ENCODE peak calls at places on chromosomes 6 and 20, in four cellular contexts. J is HepG2, Z is heart left ventricle, U is fibroblast of lung. W is an unnamed sample.

GRCh38 chr6:165742047-165742446 is 79.0 kb upstream of the PDE10A start:
- DNase-seq in J (no peak), Z (no peak), U (no peak), W (no peak)

GRCh38 chr6:147930743-147931142 is 411.9 kb upstream of the SASH1 start:
- DNase-seq in J (no peak), Z (no peak), U (no peak), W (no peak)

GRCh38 chr20:35252037-35252461 is 25.6 kb downstream of the MMP24 start:
- DNase-seq in J (no peak), Z (no peak), U (no peak), W (no peak)

GRCh38 chr6:45681860-45682488 is 304.2 kb upstream of the SUPT3H start:
- DNase-seq in J (no peak), Z (no peak), U (peak; percentile 43), W (no peak)

GRCh38 chr6:80674669-80675068 is 568.2 kb downstream of the BCKDHB start:
- DNase-seq in J (no peak), Z (no peak), U (no peak), W (no peak)

GRCh38 chr6:7115452-7116223 is 7.9 kb downstream of the RREB1 start:
- DNase-seq in J (no peak), Z (no peak), U (no peak), W (no peak)

GRCh38 chr6:11909696-11910132 is 102.4 kb upstream of the HIVEP1 start:
- DNase-seq in J (no peak), Z (no peak), U (peak; percentile 89), W (no peak)

GRCh38 chr6:136969433-136969832 is 47.3 kb downstream of the SLC35D3 start:
- DNase-seq in J (no peak), Z (peak; percentile 44), U (no peak), W (no peak)

GRCh38 chr6:131059486-131059885 is 3.6 kb downstream of the EPB41L2 start:
- DNase-seq in J (no peak), Z (no peak), U (peak; percentile 64), W (peak; percentile 44)

GRCh38 chr20:47263502-47264084 is 92.9 kb downstream of the ZMYND8 start:
- DNase-seq in J (no peak), Z (peak; percentile 55), U (peak; percentile 27), W (no peak)

GRCh38 chr6:3118353-3119039 is at the start of gene BPHL:
- DNase-seq in J (peak; percentile 87), Z (peak; percentile 98), U (peak; percentile 83), W (peak; percentile 98)

GRCh38 chr20:22490287-22491187 is 93.8 kb downstream of the FOXA2 start:
- DNase-seq in J (peak; percentile 100), Z (no peak), U (no peak), W (no peak)

GRCh38 chr6:27896398-27896796 is 15.8 kb downstream of the OR2B2 start:
- DNase-seq in J (no peak), Z (no peak), U (no peak), W (no peak)

GRCh38 chr6:47246556-47246955 is 63.1 kb downstream of the TNFRSF21 start:
- DNase-seq in J (no peak), Z (no peak), U (no peak), W (no peak)
- H3K27ac ChIP-seq in J (no peak overlapping the region), Z (no peak overlapping the region), U (no peak overlapping the region), W (no peak overlapping the region)

GRCh38 chr6:148967546-148967945 is 220.7 kb downstream of the UST start:
- DNase-seq in J (no peak), Z (no peak), U (no peak), W (no peak)
- H3K4me1 ChIP-seq in J (peaks cover 31% of the 10 kb centered on the region), Z (no peaks in the 10 kb centered on the region), U (peaks cover 5% of the 10 kb centered on the region), W (peaks cover 40% of the 10 kb centered on the region)

GRCh38 chr20:43244647-43245046 is 54.9 kb upstream of the PTPRT start:
- DNase-seq in J (no peak), Z (no peak), U (no peak), W (no peak)
- H3K36me3 ChIP-seq in J (no peaks in the 10 kb centered on the region), Z (no peaks in the 10 kb centered on the region), U (no peaks in the 10 kb centered on the region), W (no peaks in the 10 kb centered on the region)

GRCh38 chr6:34525431-34526175 is 30.5 kb downstream of the SPDEF start:
- DNase-seq in J (no peak), Z (no peak), U (no peak), W (no peak)
- H3K27ac ChIP-seq in J (no peak overlapping the region), Z (no peak overlapping the region), U (no peak overlapping the region), W (no peak overlapping the region)

GRCh38 chr6:52548999-52549398 is 27.9 kb downstream of the TRAM2 start:
- DNase-seq in J (no peak), Z (no peak), U (no peak), W (no peak)
- H3K4me1 ChIP-seq in J (peaks cover 100% of the 10 kb centered on the region), Z (peaks cover 56% of the 10 kb centered on the region), U (peaks cover 77% of the 10 kb centered on the region), W (peaks cover 96% of the 10 kb centered on the region)

DNA sequence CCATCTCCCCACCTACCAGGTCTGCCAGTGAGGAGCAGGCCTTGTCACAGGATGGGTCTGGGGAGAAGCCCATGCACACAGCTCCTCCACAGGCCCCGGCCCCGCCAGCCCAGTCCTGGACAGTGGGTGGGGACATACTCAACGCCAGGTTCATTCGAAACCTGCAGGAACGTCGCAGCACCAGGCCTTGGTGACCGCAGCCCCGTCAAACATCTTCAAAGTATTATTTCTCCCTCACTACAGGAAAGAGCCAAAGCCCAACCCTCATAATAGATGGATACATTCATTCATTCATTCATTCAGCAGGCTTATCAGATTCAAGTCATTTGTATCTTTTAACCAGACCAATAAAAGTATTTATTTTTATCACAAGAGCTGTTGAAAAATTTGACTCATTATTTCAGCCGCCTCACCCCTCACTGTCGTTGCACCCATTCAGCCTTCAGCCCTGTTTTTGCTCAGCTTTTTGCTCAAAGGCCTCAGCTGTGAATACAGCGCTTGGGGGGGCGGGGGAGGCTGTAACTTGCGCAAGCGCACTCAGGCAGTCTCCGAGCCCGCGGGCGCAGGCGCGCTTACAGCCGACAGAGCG is 389 bp upstream of the C6orf136 start:
- DNase-seq in J (no peak), Z (peak; percentile 96), U (no peak), W (no peak)
- H3K36me3 ChIP-seq in J (peaks cover 10% of the 10 kb centered on the region), Z (peaks cover 2% of the 10 kb centered on the region), U (peaks cover 4% of the 10 kb centered on the region), W (peaks cover 34% of the 10 kb centered on the region)

DNA sequence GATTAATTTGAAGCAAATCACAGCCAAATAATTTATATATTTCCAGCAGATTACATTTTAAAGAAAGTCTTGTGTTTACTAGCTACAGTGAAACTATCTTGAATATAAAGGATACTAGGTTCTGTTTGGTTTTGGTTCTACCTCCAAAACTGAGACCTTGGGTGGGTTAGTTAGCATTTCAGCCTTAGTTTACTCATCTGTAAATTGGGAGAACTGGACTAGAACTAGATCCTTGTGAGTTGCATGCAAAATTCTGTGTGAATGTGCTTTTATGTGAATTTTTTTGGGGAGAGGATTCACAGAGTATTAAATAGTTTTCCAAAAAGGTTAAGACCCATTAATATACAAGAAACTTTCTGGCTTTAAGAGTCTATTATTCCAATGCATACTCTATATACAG is 4.1 kb downstream of the GMNN start:
- DNase-seq in J (no peak), Z (no peak), U (no peak), W (no peak)
- H3K27ac ChIP-seq in J (peak overlapping the region; percentile 37), Z (no peak overlapping the region), U (no peak overlapping the region), W (no peak overlapping the region)

GRCh38 chr20:62641749-62642665 is at the start of gene SLCO4A1:
- DNase-seq in J (peak; percentile 59), Z (peak; percentile 85), U (peak; percentile 49), W (peak; percentile 78)
- H3K4me1 ChIP-seq in J (peaks cover 88% of the 10 kb centered on the region), Z (peaks cover 21% of the 10 kb centered on the region), U (no peaks in the 10 kb centered on the region), W (peaks cover 32% of the 10 kb centered on the region)

DNA sequence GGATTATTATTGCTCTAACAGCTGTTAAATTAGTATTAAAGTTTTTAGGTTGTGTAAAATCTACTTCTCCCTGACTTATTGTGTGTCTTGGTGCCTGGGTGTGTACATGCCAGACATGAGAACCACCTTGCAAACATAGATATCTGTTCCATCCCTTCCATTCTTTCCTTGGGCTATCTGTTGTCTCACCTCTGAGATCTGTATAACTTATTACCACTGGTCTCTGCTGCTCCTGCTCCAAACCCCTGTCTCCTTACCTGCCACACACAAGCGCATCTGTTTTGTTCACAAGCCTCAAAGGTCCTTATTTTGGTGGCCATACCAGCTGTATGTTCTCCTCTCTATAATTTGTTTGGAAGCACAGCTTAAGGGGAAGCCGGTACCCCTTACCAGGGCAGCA is 2.5 kb downstream of the LRRC1 start:
- DNase-seq in J (no peak), Z (no peak), U (no peak), W (no peak)
- H3K36me3 ChIP-seq in J (no peaks in the 10 kb centered on the region), Z (no peaks in the 10 kb centered on the region), U (no peaks in the 10 kb centered on the region), W (peaks cover 4% of the 10 kb centered on the region)

DNA sequence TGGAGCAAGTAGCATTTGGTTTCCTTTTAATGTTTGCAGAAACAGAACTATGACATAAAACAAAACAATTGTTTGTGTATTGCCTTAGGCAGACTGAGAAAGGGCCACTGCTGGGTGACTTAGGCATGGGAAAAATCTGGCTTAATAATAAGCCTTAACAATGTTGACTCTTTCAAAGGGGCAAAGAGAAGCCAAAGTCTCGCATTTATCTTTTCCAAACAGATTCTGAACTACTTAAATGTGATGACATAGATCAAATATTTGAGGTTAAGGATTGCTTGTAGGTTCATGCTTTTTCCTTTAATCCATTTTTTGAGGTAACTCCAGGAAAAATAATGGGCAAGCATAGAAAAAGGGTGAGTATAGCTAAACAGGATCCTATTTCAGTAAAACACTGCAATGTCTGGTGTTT is 39.6 kb downstream of the ADAT2 start:
- DNase-seq in J (peak; percentile 95), Z (no peak), U (peak; percentile 95), W (no peak)
- H3K27ac ChIP-seq in J (peak overlapping the region; percentile 53), Z (no peak overlapping the region), U (no peak overlapping the region), W (no peak overlapping the region)